ENCODE peak calls at places on chromosome 10, in eight cellular contexts. B is OCI-LY7, S is tibial nerve, I is fibroblast of lung, N is thoracic aorta, L is GM23338, P is SK-N-SH, H is ovary. K is an unnamed sample.

GRCh38 chr10:113991091-113991860 is 52.4 kb upstream of the ADRB1 start:
- DNase-seq in B (no peak), S (no peak), I (peak), N (no peak), L (no peak), P (no peak), H (no peak), K (no peak)

GRCh38 chr10:50919010-50919409 is 33.6 kb upstream of the A1CF start:
- DNase-seq in B (no peak), S (no peak), I (no peak), N (no peak), L (no peak), P (no peak), H (no peak), K (no peak)

GRCh38 chr10:60234531-60234930 is 155.1 kb downstream of the ANK3 start:
- DNase-seq in B (no peak), S (no peak), I (no peak), N (no peak), L (no peak), P (no peak), H (no peak), K (no peak)

GRCh38 chr10:52818019-52818418 is 45.4 kb upstream of the MBL2 start:
- DNase-seq in B (peak), S (no peak), I (peak), N (no peak), L (peak), P (peak), H (no peak), K (no peak)

GRCh38 chr10:44982114-44982460 is 3.5 kb upstream of the DEPP1 start:
- DNase-seq in B (no peak), S (no peak), I (peak), N (no peak), L (no peak), P (no peak), H (peak), K (no peak)

GRCh38 chr10:128000660-128001059 is 93.8 kb downstream of the PTPRE start:
- DNase-seq in B (no peak), S (no peak), I (peak), N (no peak), L (no peak), P (no peak), H (no peak), K (no peak)

GRCh38 chr10:59234194-59234593 is 57.8 kb downstream of the PHYHIPL start:
- DNase-seq in B (no peak), S (no peak), I (peak), N (no peak), L (no peak), P (no peak), H (no peak), K (no peak)

GRCh38 chr10:557792-558328 is 131.6 kb downstream of the DIP2C start:
- DNase-seq in B (peak), S (no peak), I (no peak), N (no peak), L (peak), P (peak), H (no peak), K (no peak)

GRCh38 chr10:103678104-103678526 is 177.3 kb downstream of the SH3PXD2A start:
- DNase-seq in B (peak), S (peak), I (peak), N (no peak), L (no peak), P (peak), H (peak), K (peak)

GRCh38 chr10:11345224-11346054 is 266.0 kb downstream of the USP6NL start:
- DNase-seq in B (peak), S (no peak), I (no peak), N (no peak), L (peak), P (no peak), H (no peak), K (no peak)

GRCh38 chr10:14779053-14779649 is 4.5 kb upstream of the FAM107B start:
- DNase-seq in B (no peak), S (no peak), I (peak), N (no peak), L (no peak), P (no peak), H (no peak), K (no peak)

GRCh38 chr10:67110286-67110685 is 184.4 kb downstream of the LRRTM3 start:
- DNase-seq in B (no peak), S (no peak), I (no peak), N (no peak), L (no peak), P (no peak), H (no peak), K (no peak)

GRCh38 chr10:61836888-61837747 is 64.4 kb upstream of the ARID5B start:
- DNase-seq in B (no peak), S (no peak), I (peak), N (no peak), L (no peak), P (no peak), H (no peak), K (no peak)

GRCh38 chr10:93199221-93199681 is 125.6 kb downstream of the CYP26A1 start:
- DNase-seq in B (no peak), S (peak), I (peak), N (peak), L (no peak), P (no peak), H (peak), K (no peak)

GRCh38 chr10:101446071-101446470 is 92.1 kb downstream of the BTRC start:
- DNase-seq in B (no peak), S (no peak), I (no peak), N (no peak), L (peak), P (no peak), H (no peak), K (no peak)

GRCh38 chr10:101442456-101442800 is 88.5 kb downstream of the BTRC start:
- DNase-seq in B (no peak), S (no peak), I (no peak), N (no peak), L (no peak), P (no peak), H (no peak), K (no peak)

GRCh38 chr10:101441539-101442455 is 87.8 kb downstream of the BTRC start:
- DNase-seq in B (peak), S (peak), I (peak), N (no peak), L (peak), P (peak), H (no peak), K (no peak)

GRCh38 chr10:101444499-101444898 is 90.5 kb downstream of the BTRC start:
- DNase-seq in B (no peak), S (no peak), I (no peak), N (no peak), L (no peak), P (no peak), H (no peak), K (no peak)

DNA sequence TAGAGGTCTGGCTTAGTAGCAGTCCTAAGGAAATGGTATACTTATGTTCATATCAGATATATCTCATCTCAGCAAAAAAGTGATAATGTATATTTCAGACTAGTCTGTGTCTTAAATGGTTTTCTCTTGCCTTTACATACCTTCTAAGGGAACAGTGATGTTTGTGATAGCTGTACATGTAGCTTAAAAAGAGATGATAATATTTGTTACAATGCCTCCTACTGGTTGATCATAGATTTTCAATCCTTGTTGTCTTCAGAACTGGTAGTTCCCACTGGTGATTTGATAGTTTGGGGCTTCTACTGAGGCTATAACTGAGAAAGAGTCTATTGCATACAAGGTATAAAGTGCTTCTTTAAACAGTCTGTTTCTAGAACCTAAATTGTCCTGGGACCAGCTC is 90.1 kb downstream of the BTRC start:
- DNase-seq in B (peak), S (no peak), I (no peak), N (no peak), L (peak), P (no peak), H (no peak), K (no peak)
- TF ChIP-seq CTCF in B (peak), S (no peak), I (peak), N (no peak), L (no peak), P (peak), H (no peak), K (peak)

DNA sequence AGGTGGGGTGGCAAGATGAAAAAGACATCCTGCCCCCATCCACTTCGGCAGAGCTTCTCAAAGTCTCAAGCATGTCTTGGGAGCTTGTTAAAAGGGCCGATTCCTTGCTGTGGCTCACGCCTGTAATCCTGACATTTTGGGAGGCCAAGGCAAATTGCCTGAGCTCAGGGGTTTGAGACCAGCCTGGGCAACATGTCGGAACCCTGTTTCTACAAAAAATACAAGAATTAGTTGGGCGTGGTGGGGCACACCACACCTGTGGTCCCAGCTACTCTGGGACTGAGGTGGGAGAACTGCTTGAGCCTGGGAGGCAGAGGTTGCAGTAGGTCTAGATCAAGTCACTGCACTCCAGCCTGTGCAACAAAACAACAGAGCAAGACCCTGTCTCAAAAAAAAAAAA is 14.5 kb downstream of the TRIM8 start:
- DNase-seq in B (no peak), S (no peak), I (no peak), N (no peak), L (no peak), P (no peak), H (no peak), K (no peak)
- H3K27ac ChIP-seq in B (peak), S (peak), I (no peak), N (no peak), L (peak), P (no peak), H (no peak), K (peak)

DNA sequence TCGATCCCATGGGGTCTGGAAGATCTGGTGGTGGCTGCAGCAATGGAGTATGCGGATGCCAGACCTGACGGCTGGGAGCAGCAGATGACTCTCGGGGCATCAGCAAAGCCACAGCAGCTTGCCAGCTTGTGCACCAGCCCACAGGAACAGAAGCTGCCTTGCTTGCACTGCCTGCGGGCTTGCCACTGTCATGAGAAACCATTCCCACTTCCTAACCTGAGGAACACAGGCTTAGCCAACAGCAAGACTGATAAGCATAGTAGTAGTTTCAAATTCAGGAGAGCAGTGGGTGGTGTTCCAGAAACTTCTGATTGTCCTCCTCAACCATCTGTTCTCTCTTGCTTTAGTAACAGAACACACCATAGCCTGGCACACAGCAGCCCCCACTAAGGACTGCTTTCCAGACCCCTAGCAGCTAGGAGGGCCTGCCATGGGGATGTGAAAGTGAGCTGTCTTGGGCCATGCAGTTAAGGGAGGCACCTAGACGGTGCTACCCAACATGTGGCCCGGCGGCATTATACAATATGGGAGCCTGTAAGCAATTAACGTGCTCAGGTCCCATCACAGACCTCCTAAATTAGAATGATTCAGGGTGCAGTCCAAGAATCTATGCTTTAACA is 7.3 kb downstream of the ANXA11 start:
- DNase-seq in B (no peak), S (no peak), I (no peak), N (no peak), L (no peak), P (no peak), H (no peak), K (no peak)
- H3K4me3 ChIP-seq in B (no peak), S (no peak), I (no peak), N (no peak), L (no peak), P (no peak), H (no peak), K (no peak)

GRCh38 chr10:126063353-126063791 is 167.0 kb downstream of the FANK1 start:
- DNase-seq in B (no peak), S (no peak), I (peak), N (no peak), L (no peak), P (no peak), H (no peak), K (no peak)
- TF ChIP-seq CTCF in B (no peak), S (no peak), I (no peak), N (no peak), L (no peak), P (peak), H (no peak), K (no peak)

DNA sequence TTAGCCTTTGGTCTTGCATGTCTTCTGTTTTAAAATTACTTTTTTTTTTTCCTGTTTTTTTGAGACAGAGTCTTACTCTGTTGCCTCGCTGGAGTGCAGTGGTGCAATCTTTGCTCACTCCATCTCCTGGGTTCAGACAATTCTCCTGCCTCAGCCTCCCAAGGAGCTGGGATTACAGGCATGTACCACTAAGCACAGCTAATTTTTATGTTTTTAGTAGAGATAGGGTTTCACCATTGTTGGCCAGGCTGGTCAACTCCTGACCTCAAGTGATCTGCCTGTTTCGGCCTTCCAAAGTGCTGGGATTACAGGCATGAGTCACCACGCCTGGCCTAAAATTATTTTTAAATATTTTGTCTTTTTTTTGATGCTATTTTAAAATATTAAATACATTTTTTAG is 38.5 kb downstream of the MLLT10 start:
- DNase-seq in B (no peak), S (peak), I (peak), N (no peak), L (no peak), P (no peak), H (peak), K (no peak)
- H3K27ac ChIP-seq in B (no peak), S (no peak), I (no peak), N (no peak), L (peak), P (peak), H (no peak), K (no peak)

DNA sequence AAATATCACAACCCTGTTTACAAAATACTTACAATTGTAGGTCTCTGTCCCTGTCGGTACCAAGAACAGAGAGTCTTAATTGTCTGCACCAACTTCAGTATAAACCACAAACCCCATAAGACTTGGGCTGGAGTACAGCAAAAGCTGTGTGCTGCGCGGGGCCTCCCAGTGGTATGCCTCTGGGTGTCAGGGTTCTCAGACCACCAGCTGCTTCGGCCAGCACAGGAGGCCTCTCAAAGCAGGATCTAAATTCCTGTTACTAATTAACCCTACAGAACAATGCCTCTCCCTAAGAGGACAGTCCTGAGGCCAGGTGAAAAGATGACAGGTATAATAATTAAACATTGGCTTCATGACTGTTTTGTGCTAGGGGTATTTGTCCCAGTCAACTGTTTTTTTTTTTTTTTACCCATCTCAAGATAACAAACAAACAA is 957 bp upstream of the SVIL start:
- DNase-seq in B (no peak), S (no peak), I (peak), N (no peak), L (peak), P (no peak), H (peak), K (no peak)
- H3K4me3 ChIP-seq in B (no peak), S (no peak), I (no peak), N (no peak), L (no peak), P (no peak), H (no peak), K (no peak)

DNA sequence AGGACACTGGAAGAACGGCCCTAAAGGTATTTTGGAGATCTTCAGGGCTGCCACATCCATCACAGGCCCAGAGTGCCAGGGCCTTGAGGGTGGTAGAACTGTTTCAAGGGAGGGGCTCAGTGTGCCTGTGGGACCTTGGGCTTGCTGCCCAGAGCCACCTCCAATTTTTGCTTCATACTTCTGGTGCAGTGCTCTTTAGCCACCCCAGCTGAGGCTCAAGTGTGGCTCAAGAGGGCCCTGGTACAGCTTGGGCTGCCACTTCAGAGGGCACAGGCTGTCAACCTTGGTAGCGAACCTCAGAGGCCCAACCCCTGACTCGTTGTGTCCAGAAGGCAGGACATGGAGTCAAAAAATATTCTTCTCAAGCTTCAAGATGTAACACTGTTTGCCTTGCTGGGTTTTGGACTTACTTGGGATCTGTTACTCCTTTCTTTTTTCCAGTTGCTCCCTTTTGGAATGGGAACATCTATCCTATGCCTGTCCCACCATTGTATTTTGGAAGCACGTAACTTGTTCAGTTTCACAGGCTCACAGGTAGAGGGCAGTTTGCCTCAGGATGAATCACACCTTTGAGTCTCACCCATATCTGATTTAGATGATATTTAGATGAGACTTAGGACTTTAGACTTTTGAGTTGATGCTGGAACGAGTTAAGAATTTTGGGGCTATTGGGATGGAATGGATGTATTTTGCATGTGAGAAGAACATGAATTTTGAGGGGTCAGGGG is 224.8 kb downstream of the RPS24 start:
- DNase-seq in B (peak), S (no peak), I (no peak), N (no peak), L (peak), P (no peak), H (no peak), K (no peak)
- TF ChIP-seq CTCF in B (peak), S (no peak), I (no peak), N (no peak), L (peak), P (no peak), H (no peak), K (no peak)

GRCh38 chr10:79445217-79445707 is at the start of gene ZCCHC24:
- DNase-seq in B (peak), S (no peak), I (no peak), N (no peak), L (peak), P (no peak), H (peak), K (no peak)
- H3K27ac ChIP-seq in B (no peak), S (peak), I (peak), N (peak), L (no peak), P (peak), H (peak), K (peak)

DNA sequence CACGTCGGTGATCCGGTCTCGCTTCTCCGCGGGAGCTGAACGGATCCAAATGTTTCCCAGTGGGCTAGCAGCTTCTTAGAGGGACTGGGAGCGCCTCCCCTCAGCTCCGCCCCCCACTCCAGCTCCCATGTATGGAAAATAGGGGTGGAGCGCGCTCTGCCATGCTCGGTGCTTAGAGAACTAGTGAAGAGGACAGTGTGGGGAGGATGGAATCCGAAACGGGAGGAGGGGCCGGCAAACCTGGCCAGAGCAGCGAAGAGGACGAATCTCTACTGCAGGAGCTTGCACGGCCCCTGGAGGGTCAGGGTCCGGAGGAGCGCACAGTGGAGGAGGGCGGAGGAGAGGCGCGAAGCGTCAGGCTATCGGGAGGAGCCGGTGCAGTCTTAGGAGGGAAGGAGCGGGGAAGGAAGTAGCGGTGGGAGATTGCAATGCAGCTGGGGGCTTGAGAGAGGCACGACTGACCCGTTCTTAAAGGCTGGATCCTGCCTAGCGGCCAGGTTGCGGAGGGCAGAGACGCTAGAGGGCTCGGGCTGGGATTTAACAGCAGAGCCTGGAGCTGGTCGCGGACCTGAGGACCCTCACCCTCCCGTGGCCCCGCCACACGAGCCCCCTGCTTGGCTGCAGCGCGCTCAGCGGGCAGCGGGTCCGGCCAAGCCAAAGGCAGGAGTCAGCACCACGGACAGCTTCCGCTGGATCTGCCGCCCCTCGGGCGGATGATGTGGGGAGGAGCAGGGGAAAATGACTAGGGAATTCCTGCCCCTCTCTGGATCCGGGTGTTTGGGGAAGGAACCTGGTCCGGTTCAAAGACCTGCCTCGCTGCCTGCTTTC is at the start of gene PRLHR:
- DNase-seq in B (no peak), S (no peak), I (peak), N (no peak), L (peak), P (peak), H (peak), K (peak)
- H3K4me3 ChIP-seq in B (no peak), S (no peak), I (no peak), N (no peak), L (peak), P (no peak), H (no peak), K (peak)

DNA sequence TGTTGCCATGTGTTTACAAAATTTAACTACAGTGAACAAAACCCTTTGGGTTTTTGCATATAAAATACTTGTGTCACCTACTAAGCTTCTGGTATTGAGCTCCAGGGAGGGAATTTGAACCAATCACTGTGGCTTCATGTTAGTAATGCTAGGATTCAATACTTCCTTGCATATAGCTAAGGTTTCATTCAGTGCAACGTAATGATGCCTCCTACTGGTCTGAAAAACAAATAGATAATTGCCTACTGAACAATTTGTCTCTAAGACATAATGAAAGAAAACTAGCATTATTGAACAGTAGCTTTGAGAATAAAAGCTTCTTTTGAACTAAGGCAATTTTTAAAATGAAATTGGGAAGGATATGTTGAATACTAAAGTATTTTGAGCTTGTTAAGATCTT is 244.4 kb downstream of the ZWINT start:
- DNase-seq in B (no peak), S (no peak), I (no peak), N (no peak), L (peak), P (peak), H (no peak), K (no peak)
- TF ChIP-seq CTCF in B (peak), S (no peak), I (no peak), N (no peak), L (peak), P (peak), H (no peak), K (no peak)